ENCODE peak calls at places on chromosomes 1 and 21, in seven cellular contexts. P is A549, F is left ventricle myocardium inferior, H is fibroblast of lung, S is H9, M is psoas muscle, Y is thoracic aorta. U is an unnamed sample.

GRCh38 chr1:30665216-30665615 is 58.2 kb downstream of the MATN1 start:
- DNase-seq in Y (no peak), M (peak; percentile 15), F (no peak), P (no peak), S (no peak), H (no peak), U (peak; percentile 57)

GRCh38 chr1:237050185-237050584 is 8.2 kb downstream of the RYR2 start:
- DNase-seq in F (no peak), S (no peak), Y (no peak), P (no peak), M (no peak), H (no peak), U (no peak)

GRCh38 chr1:224205438-224205840 is 22.4 kb downstream of the DEGS1 start:
- DNase-seq in M (no peak), F (no peak), H (peak; percentile 89), S (no peak), Y (no peak), P (no peak), U (no peak)

GRCh38 chr1:109777436-109777835 is 13.7 kb upstream of the EPS8L3 start:
- DNase-seq in P (no peak), M (peak; percentile 14), H (no peak), F (peak; percentile 10), S (no peak), Y (no peak), U (no peak)

GRCh38 chr1:38625939-38626338 is 233.6 kb downstream of the RRAGC start:
- DNase-seq in S (no peak), P (no peak), F (no peak), Y (no peak), M (no peak), H (no peak), U (no peak)

GRCh38 chr1:9589719-9590157 is 1.0 kb downstream of the TMEM201 start:
- DNase-seq in M (no peak), F (no peak), Y (no peak), H (peak; percentile 5), P (peak; percentile 16), S (no peak), U (no peak)

GRCh38 chr1:180836414-180836813 is 76.3 kb upstream of the KIAA1614 start:
- DNase-seq in F (no peak), M (no peak), Y (no peak), P (no peak), H (no peak), S (no peak), U (no peak)

GRCh38 chr21:14591882-14592281 is 45.8 kb upstream of the SAMSN1 start:
- DNase-seq in S (no peak), H (peak; percentile 66), P (no peak), Y (no peak), F (no peak), M (peak; percentile 45), U (peak; percentile 39)

GRCh38 chr21:43600642-43601397 is 58.5 kb downstream of the HSF2BP start:
- DNase-seq in S (no peak), Y (no peak), H (peak; percentile 81), M (no peak), P (no peak), F (no peak), U (no peak)

GRCh38 chr1:54804471-54805132 is 3.5 kb upstream of the TTC22 start:
- DNase-seq in P (no peak), S (peak; percentile 20), M (no peak), H (no peak), F (no peak), Y (no peak), U (no peak)

GRCh38 chr1:63116016-63116415 is 206.4 kb upstream of the FOXD3 start:
- DNase-seq in H (peak; percentile 8), Y (no peak), F (no peak), P (no peak), S (no peak), M (no peak), U (no peak)

GRCh38 chr1:153353226-153353947 is 4.3 kb upstream of the S100A9 start:
- DNase-seq in S (peak; percentile 70), P (peak; percentile 75), H (peak; percentile 4), M (no peak), Y (no peak), F (no peak), U (no peak)

GRCh38 chr1:35988237-35988636 is 57.3 kb downstream of the AGO3 start:
- DNase-seq in Y (no peak), H (no peak), F (no peak), S (no peak), M (no peak), P (no peak), U (no peak)

GRCh38 chr1:45585496-45586075 is 1.7 kb downstream of the NASP start:
- DNase-seq in S (no peak), Y (no peak), M (no peak), H (no peak), P (no peak), F (no peak), U (no peak)

GRCh38 chr1:21027805-21028204 is 148.9 kb downstream of the EIF4G3 start:
- DNase-seq in H (no peak), P (no peak), S (no peak), Y (no peak), M (no peak), F (no peak), U (no peak)

GRCh38 chr21:27571706-27572105 is 604.8 kb upstream of the ADAMTS5 start:
- DNase-seq in H (peak; percentile 28), M (no peak), P (no peak), F (no peak), S (no peak), Y (no peak), U (no peak)

GRCh38 chr1:63635681-63636080 is 42.5 kb downstream of the PGM1 start:
- DNase-seq in P (no peak), S (no peak), H (peak; percentile 68), F (no peak), M (no peak), Y (no peak), U (no peak)

GRCh38 chr1:48493970-48494769 is 22.2 kb upstream of the SPATA6 start:
- DNase-seq in F (no peak), Y (no peak), H (peak; percentile 99), M (no peak), P (no peak), S (no peak), U (no peak)

GRCh38 chr1:81478217-81478616 is 322.5 kb upstream of the ADGRL2 start:
- DNase-seq in Y (no peak), F (peak; percentile 64), H (peak; percentile 53), S (no peak), P (no peak), M (no peak), U (peak; percentile 45)

GRCh38 chr1:55507578-55507931 is 292.4 kb upstream of the USP24 start:
- DNase-seq in M (no peak), P (peak; percentile 7), S (no peak), F (no peak), H (no peak), Y (no peak), U (no peak)

GRCh38 chr1:239354211-239354610 is 32.2 kb upstream of the CHRM3 start:
- DNase-seq in P (no peak), Y (no peak), M (no peak), F (no peak), S (no peak), H (no peak), U (no peak)

GRCh38 chr21:37079211-37079824 is 6.3 kb downstream of the TTC3 start:
- DNase-seq in F (no peak), H (no peak), P (no peak), M (no peak), S (no peak), Y (no peak), U (no peak)

GRCh38 chr1:182213163-182213562 is 151.7 kb upstream of the ZNF648 start:
- DNase-seq in P (no peak), H (no peak), S (no peak), M (no peak), Y (no peak), F (no peak), U (no peak)

DNA sequence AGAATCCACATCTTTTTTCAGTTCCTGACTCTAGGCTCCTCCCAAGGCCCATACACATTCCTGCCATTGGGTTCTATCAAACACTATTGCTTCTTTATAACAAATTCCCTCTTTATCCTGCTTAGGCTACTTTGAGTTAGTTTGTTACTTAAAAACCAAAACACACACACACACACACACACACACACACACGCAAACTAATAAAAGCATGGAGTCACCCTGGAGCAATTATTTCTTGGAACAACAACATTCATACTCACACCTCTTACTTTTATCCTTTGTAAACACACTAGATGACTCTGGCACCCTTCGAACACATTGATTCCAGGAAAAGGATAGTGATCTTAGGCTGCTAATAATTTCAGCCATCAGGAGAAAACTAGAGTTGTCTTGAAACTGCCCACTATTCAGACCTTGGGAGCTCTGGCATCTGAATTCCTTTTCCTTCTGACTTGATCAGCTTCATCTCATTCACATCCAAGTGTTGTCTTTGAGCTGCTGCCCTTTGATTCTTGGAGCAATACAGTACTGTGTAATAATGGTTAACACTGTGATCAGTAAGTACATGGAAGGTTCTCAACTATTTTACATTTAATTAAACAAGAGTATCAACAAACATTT is 2.6 kb upstream of the SEC22B start:
- DNase-seq in F (no peak), H (peak; percentile 44), M (no peak), Y (no peak), P (no peak), S (peak; percentile 21), U (no peak)
- H3K27ac ChIP-seq in F (peak overlapping the region; percentile 76), H (peak overlapping the region; percentile 95), M (no peak overlapping the region), Y (peak overlapping the region; percentile 59), P (no peak overlapping the region), S (no peak overlapping the region), U (peak overlapping the region; percentile 69)

GRCh38 chr1:160101037-160101716 is 2.8 kb upstream of the IGSF8 start:
- DNase-seq in S (peak; percentile 90), F (peak; percentile 82), Y (peak; percentile 61), P (peak; percentile 89), M (peak; percentile 89), H (peak; percentile 58), U (peak; percentile 85)
- H3K27ac ChIP-seq in S (no peak overlapping the region), F (peak overlapping the region; percentile 95), Y (peak overlapping the region; percentile 42), P (peak overlapping the region; percentile 84), M (peak overlapping the region; percentile 93), H (no peak overlapping the region), U (peak overlapping the region; percentile 47)

GRCh38 chr1:198253259-198253658 is 96.5 kb downstream of the NEK7 start:
- DNase-seq in S (no peak), H (no peak), F (no peak), P (no peak), M (no peak), Y (no peak), U (no peak)
- H3K27ac ChIP-seq in S (no peak overlapping the region), H (no peak overlapping the region), F (peak overlapping the region; percentile 62), P (no peak overlapping the region), M (no peak overlapping the region), Y (no peak overlapping the region), U (no peak overlapping the region)

GRCh38 chr1:26531651-26532131 is 2.1 kb downstream of the RPS6KA1 start:
- DNase-seq in S (peak; percentile 42), Y (no peak), M (no peak), P (no peak), F (no peak), H (no peak), U (peak; percentile 69)

GRCh38 chr1:26529655-26530539 is at the start of gene RPS6KA1:
- DNase-seq in P (peak; percentile 79), Y (no peak), F (peak; percentile 68), S (peak; percentile 82), H (peak; percentile 15), M (peak; percentile 66), U (peak; percentile 66)

GRCh38 chr1:26530898-26531598 is 1.5 kb downstream of the RPS6KA1 start:
- DNase-seq in F (no peak), Y (no peak), H (peak; percentile 19), M (no peak), P (peak; percentile 82), S (peak; percentile 94), U (peak; percentile 80)

GRCh38 chr1:26530540-26530897 is 958 bp downstream of the RPS6KA1 start:
- DNase-seq in Y (no peak), S (peak; percentile 41), P (no peak), H (no peak), F (no peak), M (no peak), U (no peak)

GRCh38 chr1:26529405-26529654 is 231 bp upstream of the RPS6KA1 start:
- DNase-seq in M (no peak), H (no peak), F (no peak), P (no peak), Y (no peak), S (no peak), U (no peak)
- H3K27ac ChIP-seq in M (no peak overlapping the region), H (no peak overlapping the region), F (no peak overlapping the region), P (peak overlapping the region; percentile 92), Y (no peak overlapping the region), S (no peak overlapping the region), U (no peak overlapping the region)

U was measured in pancreas.